ENCODE peak calls at places on chromosome 10, in nine cellular contexts. S, I, K, X, T, G, F, Q and M are unnamed samples.

GRCh38 chr10:75038335-75038734 is 73.1 kb upstream of the SAMD8 start:
- DNase-seq in S (no peak), I (no peak), K (no peak), X (no peak), T (no peak), G (peak), F (peak), Q (no peak), M (no peak)

GRCh38 chr10:5601826-5602225 is 64.6 kb downstream of the ASB13 start:
- DNase-seq in S (no peak), I (no peak), K (no peak), X (no peak), T (no peak), G (no peak), F (no peak), Q (no peak), M (no peak)

GRCh38 chr10:19811517-19811916 is 4.7 kb upstream of the PLXDC2 start:
- DNase-seq in S (peak), I (no peak), K (no peak), X (no peak), T (no peak), G (peak), F (peak), Q (peak), M (no peak)

GRCh38 chr10:53534428-53534827 is 761.8 kb upstream of the MBL2 start:
- DNase-seq in S (no peak), I (no peak), K (no peak), X (no peak), T (no peak), G (no peak), F (no peak), Q (no peak), M (no peak)

GRCh38 chr10:81600185-81600584 is 274.8 kb upstream of the NRG3 start:
- DNase-seq in S (no peak), I (peak), K (no peak), X (no peak), T (no peak), G (no peak), F (peak), Q (no peak), M (peak)

GRCh38 chr10:133100706-133101463 is 13.2 kb downstream of the ADGRA1 start:
- DNase-seq in S (peak), I (peak), K (no peak), X (no peak), T (peak), G (no peak), F (peak), Q (peak), M (no peak)

GRCh38 chr10:53122265-53122664 is 349.7 kb upstream of the MBL2 start:
- DNase-seq in S (no peak), I (no peak), K (no peak), X (no peak), T (no peak), G (no peak), F (no peak), Q (no peak), M (no peak)

GRCh38 chr10:25934673-25935139 is 677 bp downstream of the MYO3A start:
- DNase-seq in S (peak), I (peak), K (no peak), X (peak), T (no peak), G (no peak), F (no peak), Q (peak), M (no peak)

GRCh38 chr10:18501198-18501597 is 150.2 kb downstream of the NSUN6 start:
- DNase-seq in S (no peak), I (peak), K (no peak), X (no peak), T (no peak), G (no peak), F (peak), Q (no peak), M (no peak)

GRCh38 chr10:42640610-42641229 is 2.4 kb upstream of the ZNF33B start:
- DNase-seq in S (peak), I (peak), K (peak), X (no peak), T (no peak), G (no peak), F (no peak), Q (no peak), M (peak)

GRCh38 chr10:48456361-48456804 is 148.5 kb downstream of the ARHGAP22 start:
- DNase-seq in S (peak), I (no peak), K (peak), X (peak), T (peak), G (no peak), F (peak), Q (no peak), M (no peak)

GRCh38 chr10:7494034-7494433 is 83.2 kb upstream of the SFMBT2 start:
- DNase-seq in S (no peak), I (no peak), K (no peak), X (no peak), T (no peak), G (no peak), F (no peak), Q (peak), M (no peak)

GRCh38 chr10:70916241-70916640 is 27.9 kb upstream of the PCBD1 start:
- DNase-seq in S (no peak), I (no peak), K (no peak), X (no peak), T (no peak), G (no peak), F (no peak), Q (no peak), M (no peak)

GRCh38 chr10:78199759-78200158 is 166.1 kb downstream of the RPS24 start:
- DNase-seq in S (no peak), I (no peak), K (no peak), X (no peak), T (no peak), G (no peak), F (no peak), Q (no peak), M (no peak)

GRCh38 chr10:94192974-94193373 is 169.8 kb downstream of the NOC3L start:
- DNase-seq in S (no peak), I (no peak), K (no peak), X (no peak), T (no peak), G (no peak), F (peak), Q (peak), M (no peak)

GRCh38 chr10:114184276-114184675 is 5.1 kb downstream of the TDRD1 start:
- DNase-seq in S (no peak), I (no peak), K (no peak), X (no peak), T (no peak), G (no peak), F (no peak), Q (no peak), M (no peak)

GRCh38 chr10:96339956-96340904 is 18.6 kb downstream of the OPALIN start:
- DNase-seq in S (peak), I (peak), K (no peak), X (peak), T (peak), G (no peak), F (peak), Q (peak), M (no peak)

GRCh38 chr10:26706936-26707335 is 9.4 kb downstream of the PDSS1 start:
- DNase-seq in S (no peak), I (no peak), K (no peak), X (no peak), T (no peak), G (no peak), F (no peak), Q (no peak), M (no peak)

GRCh38 chr10:75012471-75012870 is 99.0 kb upstream of the SAMD8 start:
- DNase-seq in S (no peak), I (no peak), K (no peak), X (no peak), T (no peak), G (no peak), F (no peak), Q (no peak), M (no peak)

GRCh38 chr10:62689712-62690111 is 114.8 kb upstream of the ADO start:
- DNase-seq in S (no peak), I (no peak), K (no peak), X (no peak), T (no peak), G (no peak), F (no peak), Q (no peak), M (no peak)

GRCh38 chr10:69883680-69884375 is 82.1 kb downstream of the COL13A1 start:
- DNase-seq in S (no peak), I (no peak), K (no peak), X (no peak), T (no peak), G (no peak), F (peak), Q (no peak), M (no peak)

GRCh38 chr10:125082881-125083575 is 77.3 kb downstream of the CTBP2 start:
- DNase-seq in S (no peak), I (no peak), K (no peak), X (no peak), T (no peak), G (no peak), F (no peak), Q (no peak), M (no peak)

GRCh38 chr10:93356516-93356915 is 125.6 kb downstream of the MYOF start:
- DNase-seq in S (no peak), I (no peak), K (no peak), X (no peak), T (no peak), G (no peak), F (no peak), Q (no peak), M (no peak)

GRCh38 chr10:1363466-1364121 is 307.4 kb downstream of the WDR37 start:
- DNase-seq in S (no peak), I (no peak), K (no peak), X (no peak), T (no peak), G (no peak), F (no peak), Q (no peak), M (no peak)

GRCh38 chr10:91050371-91051034 is 129.6 kb upstream of the ANKRD1 start:
- DNase-seq in S (no peak), I (no peak), K (no peak), X (no peak), T (no peak), G (no peak), F (peak), Q (peak), M (no peak)

GRCh38 chr10:13615650-13616049 is 28.9 kb downstream of the PRPF18 start:
- DNase-seq in S (no peak), I (no peak), K (no peak), X (no peak), T (no peak), G (no peak), F (no peak), Q (peak), M (no peak)

GRCh38 chr10:79435271-79436065 is 10.0 kb downstream of the ZCCHC24 start:
- DNase-seq in S (no peak), I (no peak), K (no peak), X (no peak), T (no peak), G (peak), F (peak), Q (peak), M (no peak)

GRCh38 chr10:125027889-125028288 is 86.0 kb downstream of the ZRANB1 start:
- DNase-seq in S (no peak), I (no peak), K (no peak), X (peak), T (no peak), G (no peak), F (no peak), Q (peak), M (no peak)

GRCh38 chr10:43573250-43574034 is 974 bp downstream of the ZNF239 start:
- DNase-seq in S (no peak), I (no peak), K (no peak), X (no peak), T (no peak), G (no peak), F (peak), Q (peak), M (no peak)

GRCh38 chr10:34760606-34761005 is 54.5 kb downstream of the PARD3 start:
- DNase-seq in S (no peak), I (no peak), K (no peak), X (no peak), T (no peak), G (no peak), F (no peak), Q (no peak), M (no peak)

GRCh38 chr10:71747808-71748523 is 25.4 kb downstream of the VSIR start:
- DNase-seq in S (no peak), I (no peak), K (no peak), X (no peak), T (no peak), G (no peak), F (no peak), Q (no peak), M (no peak)

GRCh38 chr10:19891429-19891828 is 75.2 kb downstream of the PLXDC2 start:
- DNase-seq in S (no peak), I (no peak), K (no peak), X (no peak), T (no peak), G (no peak), F (no peak), Q (peak), M (no peak)

GRCh38 chr10:97718659-97719142 is 5.2 kb downstream of the MARVELD1 start:
- DNase-seq in S (peak), I (peak), K (peak), X (peak), T (peak), G (peak), F (peak), Q (peak), M (no peak)

GRCh38 chr10:132701846-132702190 is 84.1 kb downstream of the NKX6-2 start:
- DNase-seq in S (no peak), I (no peak), K (peak), X (no peak), T (no peak), G (no peak), F (no peak), Q (no peak), M (no peak)

GRCh38 chr10:102503264-102504178 is at the start of gene SUFU:
- DNase-seq in S (peak), I (peak), K (peak), X (peak), T (peak), G (peak), F (peak), Q (peak), M (peak)

GRCh38 chr10:131934769-131935168 is 34.0 kb downstream of the PPP2R2D start:
- DNase-seq in S (no peak), I (no peak), K (peak), X (no peak), T (no peak), G (no peak), F (no peak), Q (no peak), M (no peak)

GRCh38 chr10:62492012-62492869 is 118.1 kb downstream of the ZNF365 start:
- DNase-seq in S (no peak), I (peak), K (no peak), X (no peak), T (no peak), G (no peak), F (peak), Q (peak), M (no peak)

GRCh38 chr10:44908071-44908709 is 2.9 kb upstream of the TMEM72 start:
- DNase-seq in S (no peak), I (no peak), K (no peak), X (peak), T (no peak), G (no peak), F (peak), Q (peak), M (no peak)

GRCh38 chr10:119209736-119210355 is 2.5 kb downstream of the GRK5 start:
- DNase-seq in S (no peak), I (no peak), K (no peak), X (no peak), T (no peak), G (no peak), F (peak), Q (no peak), M (no peak)
- TF ChIP-seq CTCF in S (no peak), I (no peak), K (peak), X (no peak), T (no peak), G (no peak), F (no peak), Q (no peak), M (no peak)

DNA sequence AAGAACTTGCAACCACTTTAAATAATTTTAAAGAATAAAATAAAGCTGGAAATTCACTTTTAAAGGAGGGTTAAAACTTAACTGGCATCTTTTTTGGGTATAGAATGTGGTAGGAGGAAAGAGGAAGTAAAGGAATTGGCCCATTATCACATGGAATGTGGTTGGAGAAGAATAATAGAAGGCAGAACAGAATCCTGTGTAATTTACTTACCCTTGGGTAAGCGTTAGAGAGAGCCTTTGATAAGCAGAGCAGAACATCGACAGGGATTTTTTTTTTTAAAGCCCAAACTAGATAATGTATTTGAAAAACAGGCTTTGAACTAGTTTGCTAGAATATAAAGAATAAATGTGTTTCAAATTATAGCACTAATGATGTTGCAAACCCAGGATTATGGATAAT is 199.8 kb upstream of the KIAA1217 start:
- DNase-seq in S (no peak), I (no peak), K (no peak), X (no peak), T (no peak), G (no peak), F (no peak), Q (peak), M (no peak)
- H3K4me3 ChIP-seq in S (no peak), I (no peak), K (no peak), X (no peak), T (no peak), G (no peak), F (no peak), Q (no peak), M (no peak)

GRCh38 chr10:101234333-101234732 is 5.1 kb upstream of the LBX1 start:
- DNase-seq in S (no peak), I (no peak), K (no peak), X (no peak), T (no peak), G (no peak), F (no peak), Q (no peak), M (no peak)

GRCh38 chr10:101237080-101237817 is 8.0 kb upstream of the LBX1 start:
- DNase-seq in S (no peak), I (no peak), K (no peak), X (no peak), T (no peak), G (no peak), F (no peak), Q (peak), M (no peak)

GRCh38 chr10:101233863-101234262 is 4.6 kb upstream of the LBX1 start:
- DNase-seq in S (no peak), I (no peak), K (no peak), X (no peak), T (no peak), G (no peak), F (no peak), Q (no peak), M (no peak)

GRCh38 chr10:101236376-101237079 is 7.3 kb upstream of the LBX1 start:
- DNase-seq in S (no peak), I (no peak), K (no peak), X (peak), T (no peak), G (no peak), F (peak), Q (peak), M (no peak)

DNA sequence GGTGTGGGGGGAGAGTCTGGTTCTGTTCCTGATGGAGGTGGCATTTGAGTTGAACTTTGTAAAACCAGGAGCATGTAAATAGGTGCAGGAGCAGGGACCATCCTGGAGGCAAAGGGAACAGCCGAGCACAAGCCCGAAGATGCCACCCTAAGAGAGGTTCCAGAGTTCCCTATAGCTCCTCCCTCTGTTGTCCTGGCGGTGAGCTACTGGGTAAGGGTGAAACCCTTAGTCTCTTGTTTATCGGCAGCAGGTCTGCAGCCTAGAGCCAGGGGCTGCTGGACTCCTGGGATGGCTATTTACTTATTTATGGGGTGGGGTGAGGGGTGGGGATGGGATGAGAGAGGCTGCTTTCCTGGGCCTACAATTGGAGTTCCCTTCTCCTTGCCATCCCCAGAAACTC is 6.5 kb upstream of the LBX1 start:
- DNase-seq in S (no peak), I (no peak), K (no peak), X (no peak), T (no peak), G (no peak), F (no peak), Q (peak), M (no peak)
- TF ChIP-seq CTCF in S (no peak), I (no peak), K (no peak), X (no peak), T (no peak), G (no peak), F (no peak), Q (no peak), M (no peak)

DNA sequence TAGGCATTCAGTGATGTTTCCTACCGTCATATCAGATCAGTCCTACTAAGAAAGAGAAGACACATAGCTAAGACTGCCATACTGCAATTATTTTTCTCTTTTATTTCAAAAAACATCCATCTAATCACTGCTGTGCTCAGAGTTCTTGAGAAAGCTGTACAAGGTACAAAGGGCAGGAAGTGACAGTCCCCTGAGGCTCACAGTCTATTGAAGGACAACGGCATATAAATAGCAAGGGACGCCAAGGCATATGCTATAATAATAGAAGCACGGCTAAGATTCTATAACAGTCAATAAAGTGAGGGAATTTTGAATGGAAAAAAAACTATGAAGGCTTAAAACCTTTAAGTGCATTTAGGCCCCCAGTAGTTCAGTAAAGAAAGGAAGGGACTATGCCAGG is 415.3 kb upstream of the NRP1 start:
- DNase-seq in S (no peak), I (no peak), K (no peak), X (no peak), T (no peak), G (no peak), F (no peak), Q (no peak), M (no peak)
- H3K4me3 ChIP-seq in S (no peak), I (no peak), K (no peak), X (no peak), T (no peak), G (no peak), F (no peak), Q (no peak), M (no peak)

GRCh38 chr10:77080361-77081027 is 557.1 kb downstream of the KCNMA1 start:
- DNase-seq in S (no peak), I (no peak), K (no peak), X (no peak), T (no peak), G (no peak), F (no peak), Q (no peak), M (no peak)

GRCh38 chr10:77081411-77082010 is 556.1 kb downstream of the KCNMA1 start:
- DNase-seq in S (no peak), I (no peak), K (no peak), X (no peak), T (no peak), G (no peak), F (no peak), Q (no peak), M (no peak)

GRCh38 chr10:77084431-77085144 is 553.0 kb downstream of the KCNMA1 start:
- DNase-seq in S (no peak), I (no peak), K (no peak), X (no peak), T (no peak), G (peak), F (no peak), Q (no peak), M (no peak)

GRCh38 chr10:77085344-77085743 is 552.3 kb downstream of the KCNMA1 start:
- DNase-seq in S (no peak), I (no peak), K (no peak), X (no peak), T (no peak), G (no peak), F (no peak), Q (no peak), M (no peak)

DNA sequence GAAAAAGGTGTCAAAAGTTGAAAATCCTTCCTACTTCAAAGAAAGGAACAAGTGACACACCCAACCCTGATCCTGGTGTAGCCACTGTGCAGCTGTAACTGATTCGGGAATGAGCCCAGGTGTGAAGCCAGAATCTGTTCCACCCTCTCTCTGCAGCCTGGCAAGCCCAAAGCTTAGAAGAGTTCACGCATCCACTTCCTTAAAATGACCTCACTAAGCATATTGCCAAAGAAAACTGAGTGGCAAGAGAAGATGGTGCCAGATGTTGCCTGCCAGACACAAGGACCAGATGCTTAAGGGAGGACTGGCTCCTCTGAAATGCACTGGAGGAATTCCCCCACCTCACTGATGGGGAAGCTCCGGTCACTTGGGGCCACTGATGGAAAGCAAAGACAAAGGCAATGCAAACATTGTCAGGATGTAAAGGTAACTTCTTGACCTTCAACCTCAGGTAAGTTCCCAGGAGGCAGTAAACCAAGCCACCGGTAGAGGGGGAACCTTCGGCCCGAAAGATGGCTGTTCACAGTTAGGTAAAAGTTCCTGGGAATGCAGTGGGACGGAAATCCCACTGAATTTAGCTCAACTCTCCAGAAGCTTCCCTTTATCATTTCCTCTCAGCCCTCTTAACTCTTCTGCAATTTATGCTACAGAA is 554.9 kb downstream of the KCNMA1 start:
- DNase-seq in S (no peak), I (no peak), K (no peak), X (no peak), T (no peak), G (no peak), F (peak), Q (peak), M (no peak)
- TF ChIP-seq CTCF in S (no peak), I (no peak), K (no peak), X (no peak), T (no peak), G (no peak), F (no peak), Q (peak), M (peak)